ENCODE peak calls at places on chromosomes 2 and 18, in nine cellular contexts. M, O, W, G, R, X, U, T and A are unnamed samples.

GRCh38 chr2:127104881-127105655 is 1.9 kb downstream of the BIN1 start:
- DNase-seq in G (no peak), R (peak; percentile 67), U (no peak), W (no peak), T (no peak), X (no peak), O (no peak), M (peak; percentile 72), A (peak; percentile 90)

GRCh38 chr2:106843910-106844250 is 42.1 kb downstream of the ST6GAL2 start:
- DNase-seq in O (no peak), W (no peak), R (no peak), U (no peak), X (no peak), M (no peak), T (no peak), G (no peak), A (no peak)

GRCh38 chr2:196987654-196988364 is 61.3 kb upstream of the PGAP1 start:
- DNase-seq in U (no peak), R (no peak), W (peak; percentile 83), T (no peak), G (peak; percentile 97), M (no peak), O (peak; percentile 93), X (peak; percentile 44), A (no peak)

GRCh38 chr18:6729247-6730091 is at the start of gene ARHGAP28:
- DNase-seq in G (peak; percentile 87), R (peak; percentile 94), O (peak; percentile 84), W (peak; percentile 41), X (peak; percentile 79), T (peak; percentile 87), U (peak; percentile 3), M (peak; percentile 89), A (peak; percentile 97)

GRCh38 chr2:67702284-67702683 is 305.2 kb downstream of the ETAA1 start:
- DNase-seq in X (no peak), T (no peak), G (no peak), W (no peak), U (no peak), O (no peak), R (no peak), M (no peak), A (no peak)

GRCh38 chr2:209322041-209322440 is 101.8 kb upstream of the MAP2 start:
- DNase-seq in O (no peak), T (no peak), X (no peak), M (no peak), G (no peak), W (no peak), R (no peak), U (no peak), A (no peak)

GRCh38 chr2:14427982-14428567 is 204.4 kb upstream of the LRATD1 start:
- DNase-seq in G (peak; percentile 24), R (no peak), U (no peak), O (peak; percentile 16), T (no peak), W (no peak), M (no peak), X (no peak), A (no peak)

GRCh38 chr2:210049831-210050230 is 47.4 kb downstream of the RPE start:
- DNase-seq in M (no peak), U (no peak), O (no peak), R (no peak), G (no peak), W (no peak), X (no peak), T (no peak), A (no peak)

GRCh38 chr2:66443977-66444855 is 9.3 kb downstream of the MEIS1 start:
- DNase-seq in U (no peak), R (no peak), X (peak; percentile 40), G (no peak), M (peak; percentile 68), T (no peak), O (peak; percentile 72), W (no peak), A (no peak)

GRCh38 chr2:111701798-111702118 is 182.2 kb downstream of the ANAPC1 start:
- DNase-seq in W (no peak), M (no peak), U (no peak), G (no peak), T (no peak), R (no peak), O (no peak), X (no peak), A (no peak)

GRCh38 chr2:111698089-111698488 is 185.9 kb downstream of the ANAPC1 start:
- DNase-seq in X (no peak), O (no peak), R (no peak), G (no peak), M (peak; percentile 46), W (no peak), T (no peak), U (no peak), A (no peak)

GRCh38 chr2:111697560-111697959 is 186.4 kb downstream of the ANAPC1 start:
- DNase-seq in G (no peak), R (no peak), W (no peak), T (no peak), M (no peak), U (no peak), O (no peak), X (no peak), A (no peak)

GRCh38 chr2:111701266-111701665 is 182.7 kb downstream of the ANAPC1 start:
- DNase-seq in R (no peak), T (no peak), W (no peak), O (no peak), X (no peak), G (no peak), M (peak; percentile 55), U (no peak), A (no peak)

DNA sequence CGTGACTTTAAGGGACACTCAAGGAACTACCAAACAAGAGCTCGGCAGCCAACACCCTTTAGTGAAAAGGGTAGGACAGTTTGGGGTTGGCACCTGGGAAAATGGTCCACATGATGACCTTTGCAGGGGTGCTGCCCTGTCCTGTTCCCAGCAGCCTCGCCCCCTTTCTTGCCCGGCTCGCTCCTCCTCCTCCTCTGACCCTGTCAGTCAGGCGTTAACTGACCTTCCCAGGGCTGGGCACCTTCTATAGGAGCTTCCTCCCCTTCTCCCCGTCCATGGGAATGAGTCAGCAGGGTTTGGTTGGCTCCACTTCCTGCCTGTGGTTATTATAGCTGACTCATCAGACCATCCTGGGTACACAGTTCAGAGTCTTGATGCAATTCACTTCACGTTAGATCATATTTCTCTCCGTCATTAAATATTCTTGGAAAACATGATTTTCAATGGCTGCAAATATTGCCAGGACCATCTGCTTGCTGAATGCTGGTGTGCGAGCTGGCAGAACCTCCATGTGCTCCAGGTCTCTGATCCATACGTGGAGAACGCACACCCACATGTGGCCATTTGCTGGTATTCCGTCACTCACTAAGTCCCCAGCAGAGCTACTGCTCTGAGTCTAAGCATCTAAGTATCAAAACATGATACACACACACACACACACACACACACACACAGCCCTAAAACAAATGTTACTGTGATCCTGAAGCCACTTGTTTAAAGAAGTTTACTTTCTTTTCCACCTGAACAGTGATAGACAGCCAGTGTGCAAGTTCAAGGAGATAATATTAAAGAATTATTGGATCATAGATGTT is 185.0 kb downstream of the ANAPC1 start:
- DNase-seq in G (peak; percentile 98), U (peak; percentile 20), M (peak; percentile 72), T (peak; percentile 41), X (peak; percentile 41), R (no peak), O (peak; percentile 98), W (peak; percentile 98), A (no peak)
- TF ChIP-seq CTCF in G (peak; percentile 68), U (no peak), M (no peak), T (no peak), X (no peak), R (peak; percentile 20), O (peak; percentile 38), W (peak; percentile 85), A (peak; percentile 75)

GRCh38 chr2:240131941-240132650 is 4.0 kb downstream of the COPS9 start:
- DNase-seq in O (no peak), X (no peak), U (no peak), T (no peak), M (no peak), G (no peak), W (no peak), R (no peak), A (peak; percentile 61)
- TF ChIP-seq CTCF in O (peak; percentile 4), X (no peak), U (no peak), T (peak; percentile 9), M (no peak), G (peak; percentile 45), W (no peak), R (peak; percentile 53), A (peak; percentile 24)

DNA sequence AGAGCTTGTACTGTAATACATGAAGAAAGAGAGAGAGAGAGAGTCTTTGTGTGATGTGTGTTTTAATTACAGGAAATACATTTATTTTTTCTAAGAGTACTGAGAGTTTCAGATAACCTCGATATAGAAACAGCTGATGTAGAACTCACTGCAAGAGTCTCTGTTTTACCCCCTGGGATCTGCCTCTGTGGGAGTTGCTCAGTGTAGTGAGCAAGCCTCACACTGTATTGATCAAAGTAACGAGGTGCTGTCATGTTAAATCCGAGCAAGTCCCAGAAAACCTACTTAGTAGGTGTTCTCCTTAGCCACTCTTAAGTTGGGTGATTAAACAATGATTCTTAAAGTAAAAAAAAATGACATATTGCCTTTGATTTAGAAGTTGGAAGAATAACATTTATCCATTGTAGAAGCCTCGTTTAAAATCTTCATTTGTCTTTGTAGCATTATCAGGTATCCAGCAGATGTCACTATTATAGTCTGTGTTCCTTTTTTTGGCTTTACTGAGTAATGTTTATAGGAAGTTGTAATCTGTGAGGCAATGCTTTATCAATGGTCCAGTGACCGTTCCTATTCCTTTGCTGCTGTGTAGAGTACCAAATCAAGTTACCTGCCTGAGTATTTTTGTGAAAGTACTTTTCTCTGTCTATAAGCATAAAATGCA is 219.0 kb downstream of the MYO3B start:
- DNase-seq in W (peak; percentile 55), O (no peak), G (no peak), U (no peak), X (no peak), T (no peak), R (no peak), M (no peak), A (no peak)
- TF ChIP-seq CTCF in W (peak; percentile 58), O (peak; percentile 10), G (peak; percentile 22), U (no peak), X (no peak), T (peak; percentile 20), R (no peak), M (peak; percentile 18), A (peak; percentile 79)

GRCh38 chr2:173432049-173432754 is 77.5 kb downstream of the CDCA7 start:
- DNase-seq in U (no peak), O (peak; percentile 22), R (no peak), W (no peak), X (no peak), M (no peak), T (no peak), G (peak; percentile 32), A (no peak)

GRCh38 chr2:173435574-173435973 is 80.9 kb downstream of the CDCA7 start:
- DNase-seq in T (no peak), W (no peak), M (no peak), R (no peak), O (no peak), U (no peak), X (no peak), G (no peak), A (no peak)

GRCh38 chr2:173427887-173428683 is 73.4 kb downstream of the CDCA7 start:
- DNase-seq in R (no peak), G (peak; percentile 56), M (no peak), U (no peak), T (peak; percentile 60), W (peak; percentile 88), X (peak; percentile 47), O (peak; percentile 20), A (no peak)

GRCh38 chr2:173434729-173435345 is 80.2 kb downstream of the CDCA7 start:
- DNase-seq in M (no peak), O (no peak), U (no peak), X (no peak), G (no peak), R (peak; percentile 18), W (no peak), T (no peak), A (no peak)

GRCh38 chr2:173431191-173431590 is 76.5 kb downstream of the CDCA7 start:
- DNase-seq in T (no peak), O (no peak), U (no peak), R (no peak), M (no peak), G (no peak), W (no peak), X (no peak), A (no peak)
- TF ChIP-seq CTCF in T (no peak), O (no peak), U (no peak), R (peak; percentile 27), M (no peak), G (peak; percentile 13), W (no peak), X (no peak), A (no peak)